ENCODE peak calls at places on chromosomes 6 and 20, in eight cellular contexts. G is IMR-90, J is adrenal gland, D is Peyer's patch, E is heart left ventricle, M is right lobe of liver, F is A549, S is sigmoid colon. K is an unnamed sample. For H3K4me1, the result is how much of the 10 kb centered on the place peaks cover.

GRCh38 chr6:39422273-39422672 is 99.8 kb upstream of the KCNK16 start:
- DNase-seq in F (no peak), E (peak), S (no peak), D (no peak), G (no peak), M (no peak), J (no peak), K (no peak)

GRCh38 chr6:20952605-20953004 is 418.3 kb downstream of the CDKAL1 start:
- DNase-seq in M (no peak), G (peak), E (peak), S (no peak), J (no peak), F (no peak), D (no peak), K (no peak)

GRCh38 chr20:36135821-36136220 is 18.7 kb upstream of the EPB41L1 start:
- DNase-seq in J (no peak), F (no peak), M (no peak), S (no peak), E (no peak), D (no peak), G (no peak), K (no peak)

GRCh38 chr6:81228912-81229540 is 523.5 kb downstream of the TENT5A start:
- DNase-seq in F (peak), E (no peak), M (no peak), G (peak), J (no peak), S (no peak), D (no peak), K (no peak)

GRCh38 chr20:44566811-44567210 is 15.6 kb upstream of the PKIG start:
- DNase-seq in D (no peak), G (no peak), E (no peak), J (no peak), F (no peak), S (no peak), M (no peak), K (no peak)

GRCh38 chr20:23187759-23188158 is 101.6 kb upstream of the CD93 start:
- DNase-seq in G (no peak), J (no peak), S (no peak), D (no peak), F (peak), E (peak), M (no peak), K (no peak)

GRCh38 chr6:21219856-21220255 is 373.7 kb upstream of the SOX4 start:
- DNase-seq in D (no peak), J (no peak), G (no peak), S (no peak), M (no peak), F (no peak), E (no peak), K (no peak)

GRCh38 chr6:72621243-72622093 is at the start of gene KCNQ5:
- DNase-seq in S (no peak), D (peak), E (no peak), G (no peak), F (peak), J (no peak), M (peak), K (no peak)

GRCh38 chr6:151022492-151022891 is 157.0 kb downstream of the MTHFD1L start:
- DNase-seq in E (no peak), M (no peak), F (no peak), S (no peak), J (peak), G (no peak), D (no peak), K (no peak)

GRCh38 chr6:28658475-28659249 is 133.0 kb downstream of the GPX5 start:
- DNase-seq in S (no peak), G (peak), E (no peak), M (no peak), D (no peak), J (no peak), F (no peak), K (no peak)

GRCh38 chr6:104161960-104162669 is 697.6 kb downstream of the HACE1 start:
- DNase-seq in D (no peak), E (no peak), J (no peak), S (no peak), G (no peak), M (no peak), F (peak), K (no peak)

GRCh38 chr20:57509665-57510237 is 15.2 kb downstream of the CTCFL start:
- DNase-seq in G (no peak), E (no peak), M (peak), F (peak), S (no peak), D (no peak), J (peak), K (no peak)

DNA sequence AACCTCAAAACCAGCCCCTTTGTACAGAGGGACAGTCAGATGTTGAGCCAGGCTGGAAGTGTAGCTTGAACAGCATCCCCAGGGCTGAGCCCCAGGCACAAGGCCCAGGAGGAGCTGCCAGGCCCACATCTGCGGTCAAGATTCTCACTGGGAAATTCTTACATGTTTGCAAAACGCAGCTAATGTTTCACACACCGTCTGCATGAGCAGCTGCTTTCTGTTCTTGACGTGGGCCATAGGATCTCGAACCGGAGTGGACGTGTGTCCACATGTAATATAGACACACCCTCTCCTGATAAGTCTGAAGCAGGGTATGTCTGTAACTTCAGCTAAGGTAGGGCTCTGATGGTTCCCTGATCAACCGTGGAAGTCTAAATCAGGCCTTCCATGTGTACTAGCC is 41.3 kb upstream of the TRAF3IP2 start:
- DNase-seq in E (no peak), M (no peak), G (peak), S (peak), D (no peak), J (no peak), F (no peak), K (peak)
- TF ChIP-seq POLR2A in E (no peak), M (no peak), G (no peak), S (no peak), D (no peak), J (no peak), F (no peak), K (no peak)

DNA sequence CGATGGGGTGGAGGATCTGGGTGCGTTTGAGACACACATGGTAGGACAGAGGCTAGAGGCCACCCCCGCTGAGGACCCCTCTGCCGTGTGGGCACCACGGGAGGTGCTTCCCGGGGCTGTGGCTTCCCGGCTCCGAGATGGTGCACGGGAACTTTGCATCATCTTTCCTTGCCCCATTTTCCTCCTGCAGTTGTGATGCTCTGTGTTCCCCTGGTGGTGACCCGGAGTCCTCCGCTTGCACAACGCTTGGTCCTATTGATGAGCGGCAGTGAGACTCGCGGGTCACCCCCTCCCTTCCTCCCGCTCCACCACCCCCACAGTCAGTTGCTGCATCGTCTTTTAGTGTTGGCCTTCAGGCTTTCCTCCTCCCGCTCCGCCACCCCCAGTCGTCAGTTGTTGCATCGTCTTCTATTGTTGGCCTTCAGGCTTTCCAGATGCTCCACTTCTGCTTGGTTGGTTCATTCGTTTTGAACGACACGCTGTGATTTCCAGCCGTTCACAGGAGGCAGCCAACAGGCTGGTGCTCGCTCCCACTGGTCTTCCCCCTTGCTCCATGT is 37.3 kb downstream of the PYGB start:
- DNase-seq in E (no peak), J (no peak), D (no peak), S (peak), F (no peak), M (peak), G (no peak), K (peak)
- TF ChIP-seq CTCF in E (no peak), J (no peak), D (no peak), S (no peak), F (no peak), M (no peak), G (peak), K (no peak)

DNA sequence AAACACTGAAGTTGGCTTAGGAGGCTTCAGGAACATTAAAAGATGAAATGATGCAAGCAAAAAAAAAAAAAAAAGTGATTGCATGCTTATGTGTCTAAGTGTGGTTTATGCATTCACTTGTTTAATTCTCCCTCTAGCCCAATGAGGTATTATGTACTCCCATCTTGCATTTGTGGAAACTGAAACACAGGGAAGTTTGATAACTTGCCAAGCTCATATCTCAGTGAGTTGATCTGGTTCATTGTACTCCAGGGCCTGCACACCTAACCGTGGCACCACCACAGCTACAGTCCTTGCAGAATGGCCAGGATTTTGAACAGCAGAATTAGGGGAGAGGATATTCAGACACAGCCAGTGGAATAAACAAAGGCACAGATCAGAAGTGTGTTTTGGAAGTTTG is 251.2 kb downstream of the TBC1D7 start:
- DNase-seq in M (no peak), D (no peak), G (no peak), J (no peak), S (no peak), E (no peak), F (no peak), K (no peak)
- H3K4me1 ChIP-seq in M (under half), D (under half), G (under half), J (under half), S (under half), E (half or more), F (under half), K (under half)

GRCh38 chr6:7106215-7106751 is 1.5 kb upstream of the RREB1 start:
- DNase-seq in E (no peak), M (no peak), D (no peak), J (no peak), S (no peak), G (peak), F (no peak), K (no peak)

GRCh38 chr6:7101290-7101689 is 6.5 kb upstream of the RREB1 start:
- DNase-seq in F (no peak), E (peak), S (no peak), G (no peak), M (no peak), J (no peak), D (no peak), K (no peak)

GRCh38 chr6:7106752-7107577 is 796 bp upstream of the RREB1 start:
- DNase-seq in J (peak), D (peak), S (peak), M (peak), G (peak), E (peak), F (peak), K (peak)

GRCh38 chr6:7107578-7108195 is at the start of gene RREB1:
- DNase-seq in G (peak), M (peak), S (peak), J (peak), F (peak), E (peak), D (peak), K (peak)

GRCh38 chr6:7104752-7105151 is 3.0 kb upstream of the RREB1 start:
- DNase-seq in J (no peak), S (no peak), F (no peak), E (no peak), D (no peak), G (no peak), M (no peak), K (no peak)
- TF ChIP-seq POLR2A in J (no peak), S (no peak), F (no peak), E (no peak), D (no peak), G (no peak), M (no peak), K (no peak)

GRCh38 chr6:159217595-159218275 is 48.5 kb downstream of the FNDC1 start:
- DNase-seq in G (peak), F (peak), D (peak), J (peak), S (no peak), M (peak), E (no peak), K (no peak)
- TF ChIP-seq CTCF in G (peak), F (peak), D (no peak), J (peak), S (no peak), M (peak), E (peak), K (no peak)

DNA sequence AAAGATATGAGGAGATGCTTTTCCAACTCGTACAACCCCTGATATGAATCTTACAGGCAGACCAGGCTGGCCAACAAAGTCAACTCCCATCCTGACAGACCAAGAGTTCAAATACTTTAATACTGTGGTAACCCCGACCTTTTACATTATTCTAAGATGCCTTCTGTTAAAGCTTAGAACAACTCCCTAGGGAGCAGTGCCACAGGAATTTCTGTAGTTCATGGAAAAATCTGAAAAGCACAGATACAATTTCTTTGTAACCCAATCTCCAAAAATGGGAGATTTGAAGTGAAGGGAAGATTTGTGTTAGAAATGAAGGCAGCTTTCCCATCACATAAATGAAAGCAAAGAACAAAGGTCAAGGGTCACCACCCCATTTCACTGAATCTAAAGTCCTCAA is 151.3 kb upstream of the BEND6 start:
- DNase-seq in M (no peak), G (peak), E (no peak), J (no peak), F (no peak), D (no peak), S (no peak), K (no peak)
- H3K4me1 ChIP-seq in M (under half), G (under half), E (half or more), J (under half), F (half or more), D (under half), S (under half), K (under half)

GRCh38 chr6:3162565-3163247 is 5.4 kb upstream of the TUBB2A start:
- DNase-seq in M (peak), S (peak), E (peak), J (peak), G (peak), D (peak), F (peak), K (peak)
- TF ChIP-seq POLR2A in M (peak), S (peak), E (peak), J (peak), G (peak), D (peak), F (peak), K (no peak)

GRCh38 chr6:43172127-43173007 is 1.3 kb downstream of the SRF start:
- DNase-seq in G (peak), F (peak), E (peak), D (peak), S (peak), M (peak), J (peak), K (peak)

GRCh38 chr6:43171284-43172126 is 436 bp downstream of the SRF start:
- DNase-seq in F (no peak), E (no peak), D (no peak), S (no peak), J (peak), G (no peak), M (no peak), K (peak)

GRCh38 chr6:43173496-43174262 is 2.6 kb downstream of the SRF start:
- DNase-seq in D (peak), M (no peak), S (peak), E (no peak), F (no peak), G (no peak), J (peak), K (no peak)

GRCh38 chr6:43174263-43175112 is 3.4 kb downstream of the SRF start:
- DNase-seq in J (peak), M (peak), E (peak), F (peak), S (peak), G (peak), D (peak), K (peak)

DNA sequence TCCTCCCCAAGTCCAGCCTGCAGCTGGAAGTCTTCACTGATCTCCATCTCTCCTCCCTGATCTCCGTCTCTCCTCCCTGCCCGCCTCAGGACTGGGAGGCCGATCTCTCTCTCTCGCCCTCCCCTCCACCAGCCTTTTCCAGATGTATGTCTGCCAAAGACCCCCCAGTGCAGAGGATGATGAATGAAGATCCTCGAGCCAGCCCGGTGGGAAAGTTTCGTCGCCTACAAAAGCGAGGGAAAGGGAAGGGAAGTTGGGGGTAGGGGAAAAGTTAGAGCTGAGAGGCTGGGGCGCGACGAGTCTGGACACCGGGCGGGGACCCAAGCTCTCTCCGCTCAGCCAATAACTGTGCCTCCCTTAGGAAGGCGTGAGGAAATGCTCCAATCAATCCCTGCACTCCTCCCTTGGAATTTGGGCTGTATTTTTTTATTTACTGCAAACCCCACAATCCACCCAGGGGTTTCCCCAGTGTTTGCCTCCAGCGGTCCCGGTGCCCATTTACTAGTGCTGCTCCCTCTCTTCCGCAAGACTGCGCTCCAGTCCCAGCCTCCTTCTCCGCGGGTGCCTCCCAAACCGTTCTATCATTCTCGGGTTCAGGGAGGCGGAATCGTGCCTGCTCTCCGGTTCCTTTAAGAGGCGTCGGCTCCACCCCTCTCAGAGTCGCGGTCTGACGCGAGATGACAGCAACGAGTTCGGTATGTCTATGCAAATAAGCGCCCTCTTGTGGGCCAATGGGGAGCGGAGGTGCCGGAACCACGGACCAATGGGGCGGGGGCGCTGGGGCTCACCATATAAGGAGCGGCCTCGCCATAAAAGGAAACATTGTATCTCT is at the start of gene SRF:
- DNase-seq in G (peak), J (peak), D (peak), E (peak), M (peak), F (peak), S (peak), K (peak)
- TF ChIP-seq CTCF in G (no peak), J (peak), D (no peak), E (peak), M (no peak), F (no peak), S (no peak), K (no peak)

K was measured in ovary.